ENCODE peak calls at places on chromosome 20, in four cellular contexts. Z is prostate gland, X is sigmoid colon, P is ovary. K is an unnamed sample. For H3K4me1, the result is how much of the 10 kb centered on the place peaks cover.

GRCh38 chr20:46264391-46265266 is 43.7 kb downstream of the CDH22 start:
- DNase-seq in Z (peak), X (no peak), P (no peak), K (no peak)

GRCh38 chr20:31851240-31851955 is 6.0 kb upstream of the FOXS1 start:
- DNase-seq in Z (no peak), X (no peak), P (no peak), K (no peak)

GRCh38 chr20:4091332-4092135 is 76.2 kb upstream of the RNF24 start:
- DNase-seq in Z (peak), X (no peak), P (peak), K (peak)

GRCh38 chr20:42378826-42379225 is 760.6 kb upstream of the CHD6 start:
- DNase-seq in Z (no peak), X (no peak), P (no peak), K (no peak)

GRCh38 chr20:47336013-47336754 is 20.3 kb downstream of the ZMYND8 start:
- DNase-seq in Z (no peak), X (peak), P (peak), K (peak)

GRCh38 chr20:36548006-36548315 is 6.6 kb downstream of the MYL9 start:
- DNase-seq in Z (no peak), X (peak), P (peak), K (peak)

GRCh38 chr20:44790994-44791393 is 19.4 kb downstream of the RIMS4 start:
- DNase-seq in Z (no peak), X (no peak), P (no peak), K (no peak)

GRCh38 chr20:49306903-49307336 is 29.1 kb upstream of the ZNFX1 start:
- DNase-seq in Z (peak), X (no peak), P (no peak), K (no peak)

GRCh38 chr20:21571841-21572690 is 58.2 kb upstream of the NKX2-2 start:
- DNase-seq in Z (no peak), X (no peak), P (no peak), K (no peak)

GRCh38 chr20:40471261-40471629 is 217.8 kb downstream of the MAFB start:
- DNase-seq in Z (no peak), X (no peak), P (no peak), K (no peak)

GRCh38 chr20:25273046-25273445 is 25.2 kb downstream of the PYGB start:
- DNase-seq in Z (no peak), X (peak), P (no peak), K (peak)

GRCh38 chr20:58579069-58579818 is 64.0 kb upstream of the APCDD1L start:
- DNase-seq in Z (no peak), X (peak), P (no peak), K (no peak)

GRCh38 chr20:20241966-20242365 is 125.9 kb upstream of the INSM1 start:
- DNase-seq in Z (no peak), X (no peak), P (no peak), K (no peak)

GRCh38 chr20:25273541-25274358 is 25.9 kb downstream of the PYGB start:
- DNase-seq in Z (peak), X (peak), P (no peak), K (peak)

GRCh38 chr20:59082981-59083380 is 40.4 kb upstream of the PRELID3B start:
- DNase-seq in Z (no peak), X (no peak), P (no peak), K (no peak)

GRCh38 chr20:2364014-2364413 is 16.7 kb upstream of the TGM6 start:
- DNase-seq in Z (no peak), X (no peak), P (no peak), K (no peak)

GRCh38 chr20:61659652-61660346 is 405.9 kb downstream of the TAF4 start:
- DNase-seq in Z (no peak), X (no peak), P (no peak), K (peak)

GRCh38 chr20:52601295-52601971 is 370.7 kb upstream of the TSHZ2 start:
- DNase-seq in Z (no peak), X (no peak), P (no peak), K (no peak)

GRCh38 chr20:42516692-42517091 is 673.0 kb downstream of the PTPRT start:
- DNase-seq in Z (no peak), X (no peak), P (no peak), K (no peak)

GRCh38 chr20:44073011-44073674 is 113.8 kb downstream of the JPH2 start:
- DNase-seq in Z (no peak), X (no peak), P (no peak), K (no peak)

GRCh38 chr20:38573381-38573780 is 7.6 kb upstream of the ADIG start:
- DNase-seq in Z (no peak), X (no peak), P (no peak), K (no peak)

GRCh38 chr20:25247666-25248500 is at the start of gene PYGB:
- DNase-seq in Z (peak), X (peak), P (peak), K (peak)

GRCh38 chr20:1293641-1294379 is 27.7 kb downstream of the SNPH start:
- DNase-seq in Z (no peak), X (peak), P (no peak), K (peak)

GRCh38 chr20:53180928-53181362 is 208.8 kb downstream of the TSHZ2 start:
- DNase-seq in Z (no peak), X (no peak), P (no peak), K (no peak)

GRCh38 chr20:49444553-49444990 is 37.9 kb downstream of the KCNB1 start:
- DNase-seq in Z (no peak), X (peak), P (no peak), K (no peak)

GRCh38 chr20:50191065-50191565 is 485 bp downstream of the CEBPB start:
- DNase-seq in Z (peak), X (no peak), P (no peak), K (peak)

GRCh38 chr20:50855498-50856474 is 60.9 kb downstream of the BCAS4 start:
- DNase-seq in Z (no peak), X (no peak), P (no peak), K (no peak)

GRCh38 chr20:33789109-33789857 is 21.9 kb upstream of the CHMP4B start:
- DNase-seq in Z (peak), X (peak), P (no peak), K (no peak)

GRCh38 chr20:17558154-17558940 is 11.5 kb upstream of the DSTN start:
- DNase-seq in Z (peak), X (peak), P (no peak), K (no peak)
- H3K4me1 ChIP-seq in Z (under half), X (half or more), P (under half), K (under half)

GRCh38 chr20:62964700-62965099 is 12.2 kb downstream of the SLC17A9 start:
- DNase-seq in Z (no peak), X (no peak), P (no peak), K (peak)
- TF ChIP-seq CTCF in Z (no peak), X (no peak), P (no peak), K (no peak)

GRCh38 chr20:35451295-35451694 is 4.1 kb upstream of the CEP250 start:
- DNase-seq in Z (peak), X (no peak), P (no peak), K (no peak)
- H3K4me1 ChIP-seq in Z (under half), X (under half), P (under half), K (under half)

GRCh38 chr20:63935447-63935846 is 20.8 kb downstream of the UCKL1 start:
- DNase-seq in Z (no peak), X (no peak), P (no peak), K (no peak)

GRCh38 chr20:63931735-63932134 is 24.5 kb downstream of the UCKL1 start:
- DNase-seq in Z (no peak), X (no peak), P (no peak), K (no peak)

GRCh38 chr20:63933646-63934045 is 22.6 kb downstream of the UCKL1 start:
- DNase-seq in Z (no peak), X (no peak), P (no peak), K (no peak)

GRCh38 chr20:63932606-63933160 is 23.5 kb downstream of the UCKL1 start:
- DNase-seq in Z (no peak), X (no peak), P (no peak), K (no peak)

GRCh38 chr20:63934271-63935068 is 21.7 kb downstream of the UCKL1 start:
- DNase-seq in Z (no peak), X (no peak), P (peak), K (peak)
- TF ChIP-seq CTCF in Z (no peak), X (no peak), P (no peak), K (peak)

K was measured in spleen.